ENCODE peak calls at places on chromosomes 12 and 14, in nine cellular contexts. One of them, this sample, is unnamed.

GRCh38 chr14:90204516-90204915 is 51.8 kb upstream of the PSMC1 start:
- DNase-seq in amniotic stem cell: no peak
- DNase-seq in stimulated activated CD8-positive, alpha-beta memory T cell treated with anti-CD3 and anti-CD28 coated beads, Interleukin-2, amount 100 ng/mL, for 1 hour: no peak
- DNase-seq in activated T-cell treated with anti-CD3 and anti-CD28 coated beads for 48 hours: no peak
- DNase-seq in BJ: no peak
- DNase-seq in EL: no peak
- DNase-seq in heart left ventricle: no peak
- DNase-seq in stimulated activated naive CD8-positive, alpha-beta T cell treated with anti-CD3 and anti-CD28 coated beads, Interleukin-15, Interleukin-2, amounts not matched to agents 100 U/mL and 50 U/mL, for 24 hours: no peak
- DNase-seq in GM04503: no peak
- DNase-seq in this sample: no peak

GRCh38 chr14:96267336-96267735 is 11.3 kb downstream of the BDKRB1 start:
- DNase-seq in GM04503: peak
- DNase-seq in heart left ventricle: no peak
- DNase-seq in stimulated activated CD8-positive, alpha-beta memory T cell treated with anti-CD3 and anti-CD28 coated beads, Interleukin-2, amount 100 ng/mL, for 1 hour: no peak
- DNase-seq in activated T-cell treated with anti-CD3 and anti-CD28 coated beads for 48 hours: no peak
- DNase-seq in EL: peak
- DNase-seq in amniotic stem cell: peak
- DNase-seq in BJ: peak
- DNase-seq in stimulated activated naive CD8-positive, alpha-beta T cell treated with anti-CD3 and anti-CD28 coated beads, Interleukin-15, Interleukin-2, amounts not matched to agents 100 U/mL and 50 U/mL, for 24 hours: no peak
- DNase-seq in this sample: no peak

GRCh38 chr14:29227631-29228030 is 461.0 kb downstream of the FOXG1 start:
- DNase-seq in EL: peak
- DNase-seq in stimulated activated naive CD8-positive, alpha-beta T cell treated with anti-CD3 and anti-CD28 coated beads, Interleukin-15, Interleukin-2, amounts not matched to agents 100 U/mL and 50 U/mL, for 24 hours: no peak
- DNase-seq in heart left ventricle: no peak
- DNase-seq in BJ: no peak
- DNase-seq in amniotic stem cell: no peak
- DNase-seq in stimulated activated CD8-positive, alpha-beta memory T cell treated with anti-CD3 and anti-CD28 coated beads, Interleukin-2, amount 100 ng/mL, for 1 hour: no peak
- DNase-seq in activated T-cell treated with anti-CD3 and anti-CD28 coated beads for 48 hours: no peak
- DNase-seq in GM04503: no peak
- DNase-seq in this sample: no peak

GRCh38 chr12:53770281-53770680 is 18.5 kb upstream of the CISTR start:
- DNase-seq in EL: peak
- DNase-seq in stimulated activated naive CD8-positive, alpha-beta T cell treated with anti-CD3 and anti-CD28 coated beads, Interleukin-15, Interleukin-2, amounts not matched to agents 100 U/mL and 50 U/mL, for 24 hours: no peak
- DNase-seq in heart left ventricle: no peak
- DNase-seq in BJ: peak
- DNase-seq in GM04503: peak
- DNase-seq in stimulated activated CD8-positive, alpha-beta memory T cell treated with anti-CD3 and anti-CD28 coated beads, Interleukin-2, amount 100 ng/mL, for 1 hour: no peak
- DNase-seq in amniotic stem cell: peak
- DNase-seq in activated T-cell treated with anti-CD3 and anti-CD28 coated beads for 48 hours: no peak
- DNase-seq in this sample: no peak

GRCh38 chr12:89479982-89480381 is 44.6 kb downstream of the GALNT4 start:
- DNase-seq in stimulated activated CD8-positive, alpha-beta memory T cell treated with anti-CD3 and anti-CD28 coated beads, Interleukin-2, amount 100 ng/mL, for 1 hour: no peak
- DNase-seq in stimulated activated naive CD8-positive, alpha-beta T cell treated with anti-CD3 and anti-CD28 coated beads, Interleukin-15, Interleukin-2, amounts not matched to agents 100 U/mL and 50 U/mL, for 24 hours: no peak
- DNase-seq in GM04503: no peak
- DNase-seq in BJ: no peak
- DNase-seq in activated T-cell treated with anti-CD3 and anti-CD28 coated beads for 48 hours: no peak
- DNase-seq in amniotic stem cell: no peak
- DNase-seq in EL: no peak
- DNase-seq in heart left ventricle: no peak
- DNase-seq in this sample: no peak

GRCh38 chr12:2804390-2805145 is 7.9 kb upstream of the ITFG2 start:
- DNase-seq in activated T-cell treated with anti-CD3 and anti-CD28 coated beads for 48 hours: no peak
- DNase-seq in GM04503: no peak
- DNase-seq in stimulated activated CD8-positive, alpha-beta memory T cell treated with anti-CD3 and anti-CD28 coated beads, Interleukin-2, amount 100 ng/mL, for 1 hour: no peak
- DNase-seq in BJ: no peak
- DNase-seq in EL: peak
- DNase-seq in heart left ventricle: peak
- DNase-seq in stimulated activated naive CD8-positive, alpha-beta T cell treated with anti-CD3 and anti-CD28 coated beads, Interleukin-15, Interleukin-2, amounts not matched to agents 100 U/mL and 50 U/mL, for 24 hours: no peak
- DNase-seq in amniotic stem cell: no peak
- DNase-seq in this sample: peak

GRCh38 chr12:101047652-101048051 is 162.4 kb downstream of the SLC5A8 start:
- DNase-seq in stimulated activated CD8-positive, alpha-beta memory T cell treated with anti-CD3 and anti-CD28 coated beads, Interleukin-2, amount 100 ng/mL, for 1 hour: no peak
- DNase-seq in GM04503: no peak
- DNase-seq in BJ: no peak
- DNase-seq in heart left ventricle: no peak
- DNase-seq in EL: no peak
- DNase-seq in amniotic stem cell: no peak
- DNase-seq in activated T-cell treated with anti-CD3 and anti-CD28 coated beads for 48 hours: no peak
- DNase-seq in stimulated activated naive CD8-positive, alpha-beta T cell treated with anti-CD3 and anti-CD28 coated beads, Interleukin-15, Interleukin-2, amounts not matched to agents 100 U/mL and 50 U/mL, for 24 hours: no peak
- DNase-seq in this sample: no peak

GRCh38 chr12:44677724-44678123 is 198.4 kb downstream of the NELL2 start:
- DNase-seq in BJ: no peak
- DNase-seq in activated T-cell treated with anti-CD3 and anti-CD28 coated beads for 48 hours: no peak
- DNase-seq in GM04503: no peak
- DNase-seq in stimulated activated CD8-positive, alpha-beta memory T cell treated with anti-CD3 and anti-CD28 coated beads, Interleukin-2, amount 100 ng/mL, for 1 hour: no peak
- DNase-seq in EL: no peak
- DNase-seq in amniotic stem cell: no peak
- DNase-seq in stimulated activated naive CD8-positive, alpha-beta T cell treated with anti-CD3 and anti-CD28 coated beads, Interleukin-15, Interleukin-2, amounts not matched to agents 100 U/mL and 50 U/mL, for 24 hours: no peak
- DNase-seq in heart left ventricle: no peak
- DNase-seq in this sample: no peak

GRCh38 chr12:19596755-19597154 is 157.5 kb downstream of the AEBP2 start:
- DNase-seq in stimulated activated naive CD8-positive, alpha-beta T cell treated with anti-CD3 and anti-CD28 coated beads, Interleukin-15, Interleukin-2, amounts not matched to agents 100 U/mL and 50 U/mL, for 24 hours: no peak
- DNase-seq in GM04503: no peak
- DNase-seq in BJ: no peak
- DNase-seq in heart left ventricle: no peak
- DNase-seq in amniotic stem cell: no peak
- DNase-seq in activated T-cell treated with anti-CD3 and anti-CD28 coated beads for 48 hours: no peak
- DNase-seq in EL: no peak
- DNase-seq in stimulated activated CD8-positive, alpha-beta memory T cell treated with anti-CD3 and anti-CD28 coated beads, Interleukin-2, amount 100 ng/mL, for 1 hour: no peak
- DNase-seq in this sample: no peak

GRCh38 chr14:31746326-31746725 is 185.1 kb downstream of the NUBPL start:
- DNase-seq in EL: no peak
- DNase-seq in activated T-cell treated with anti-CD3 and anti-CD28 coated beads for 48 hours: no peak
- DNase-seq in amniotic stem cell: no peak
- DNase-seq in GM04503: no peak
- DNase-seq in BJ: no peak
- DNase-seq in stimulated activated CD8-positive, alpha-beta memory T cell treated with anti-CD3 and anti-CD28 coated beads, Interleukin-2, amount 100 ng/mL, for 1 hour: no peak
- DNase-seq in stimulated activated naive CD8-positive, alpha-beta T cell treated with anti-CD3 and anti-CD28 coated beads, Interleukin-15, Interleukin-2, amounts not matched to agents 100 U/mL and 50 U/mL, for 24 hours: no peak
- DNase-seq in heart left ventricle: no peak
- DNase-seq in this sample: no peak

GRCh38 chr14:75452324-75452723 is 24.5 kb downstream of the JDP2 start:
- DNase-seq in EL: peak
- DNase-seq in stimulated activated naive CD8-positive, alpha-beta T cell treated with anti-CD3 and anti-CD28 coated beads, Interleukin-15, Interleukin-2, amounts not matched to agents 100 U/mL and 50 U/mL, for 24 hours: no peak
- DNase-seq in stimulated activated CD8-positive, alpha-beta memory T cell treated with anti-CD3 and anti-CD28 coated beads, Interleukin-2, amount 100 ng/mL, for 1 hour: no peak
- DNase-seq in activated T-cell treated with anti-CD3 and anti-CD28 coated beads for 48 hours: no peak
- DNase-seq in heart left ventricle: no peak
- DNase-seq in GM04503: no peak
- DNase-seq in BJ: no peak
- DNase-seq in amniotic stem cell: no peak
- DNase-seq in this sample: peak

GRCh38 chr12:5513406-5513805 is 81.5 kb downstream of the NTF3 start:
- DNase-seq in activated T-cell treated with anti-CD3 and anti-CD28 coated beads for 48 hours: no peak
- DNase-seq in stimulated activated CD8-positive, alpha-beta memory T cell treated with anti-CD3 and anti-CD28 coated beads, Interleukin-2, amount 100 ng/mL, for 1 hour: no peak
- DNase-seq in BJ: no peak
- DNase-seq in EL: no peak
- DNase-seq in GM04503: no peak
- DNase-seq in stimulated activated naive CD8-positive, alpha-beta T cell treated with anti-CD3 and anti-CD28 coated beads, Interleukin-15, Interleukin-2, amounts not matched to agents 100 U/mL and 50 U/mL, for 24 hours: no peak
- DNase-seq in amniotic stem cell: no peak
- DNase-seq in heart left ventricle: no peak
- DNase-seq in this sample: no peak

This sample was measured in heart right ventricle.